ENCODE peak calls at places on chromosomes 11 and 22, in seven cellular contexts. U, M, H, Y, V, T and O are unnamed samples.

GRCh38 chr22:44583854-44584253 is 85.8 kb upstream of the RTL6 start:
- DNase-seq in Y (no peak), M (no peak), V (no peak), U (no peak), T (no peak), H (no peak), O (no peak)

GRCh38 chr11:78310500-78310909 is 107.1 kb downstream of the GAB2 start:
- DNase-seq in V (no peak), T (no peak), M (no peak), H (no peak), Y (no peak), U (no peak), O (peak)

GRCh38 chr11:128367573-128367972 is 219.8 kb downstream of the ETS1 start:
- DNase-seq in V (no peak), M (no peak), H (no peak), U (no peak), Y (no peak), T (no peak), O (no peak)

GRCh38 chr11:88164806-88165205 is 10.4 kb downstream of the RAB38 start:
- DNase-seq in T (no peak), H (no peak), U (no peak), M (no peak), V (no peak), Y (no peak), O (no peak)

GRCh38 chr22:24427500-24428164 is at the start of gene ADORA2A:
- DNase-seq in V (no peak), U (no peak), Y (no peak), T (peak), H (no peak), M (no peak), O (peak)

GRCh38 chr11:108693852-108694251 is 29.0 kb downstream of the DDX10 start:
- DNase-seq in M (no peak), U (peak), H (peak), Y (no peak), V (no peak), T (no peak), O (no peak)

GRCh38 chr11:13289081-13289480 is 11.5 kb downstream of the BMAL1 start:
- DNase-seq in U (no peak), T (no peak), V (peak), Y (no peak), M (no peak), H (no peak), O (no peak)

GRCh38 chr11:117875397-117876048 is 935 bp downstream of the FXYD6 start:
- DNase-seq in V (peak), Y (no peak), H (no peak), T (no peak), U (no peak), M (no peak), O (no peak)

GRCh38 chr22:46057206-46057605 is 80.2 kb upstream of the WNT7B start:
- DNase-seq in H (no peak), V (no peak), U (no peak), T (no peak), M (no peak), Y (no peak), O (no peak)

GRCh38 chr11:86896486-86896885 is 58.7 kb downstream of the FZD4 start:
- DNase-seq in Y (peak), T (no peak), V (no peak), U (no peak), H (no peak), M (no peak), O (no peak)

GRCh38 chr11:68843052-68843561 is 1.4 kb upstream of the CPT1A start:
- DNase-seq in V (no peak), H (no peak), Y (no peak), M (no peak), U (no peak), T (no peak), O (peak)

GRCh38 chr11:11416917-11417316 is 63.9 kb upstream of the CSNK2A3 start:
- DNase-seq in U (peak), Y (peak), V (no peak), T (no peak), H (peak), M (no peak), O (no peak)

GRCh38 chr22:24060375-24060788 is 49.3 kb downstream of the CABIN1 start:
- DNase-seq in M (no peak), T (no peak), U (peak), Y (peak), H (no peak), V (no peak), O (no peak)

GRCh38 chr22:37510046-37510445 is 9.2 kb downstream of the CARD10 start:
- DNase-seq in H (no peak), T (no peak), U (no peak), Y (no peak), V (no peak), M (no peak), O (no peak)

GRCh38 chr11:116543099-116543498 is 229.7 kb downstream of the BUD13 start:
- DNase-seq in U (no peak), M (no peak), Y (no peak), V (no peak), H (no peak), T (no peak), O (no peak)

GRCh38 chr11:103946793-103947565 is 89.5 kb upstream of the DDI1 start:
- DNase-seq in V (no peak), M (no peak), T (no peak), Y (no peak), H (no peak), U (no peak), O (no peak)

GRCh38 chr11:77211040-77211451 is 83.0 kb downstream of the MYO7A start:
- DNase-seq in U (no peak), T (no peak), M (no peak), H (no peak), Y (no peak), V (no peak), O (no peak)

GRCh38 chr11:119172513-119172912 is 4.0 kb downstream of the NLRX1 start:
- DNase-seq in U (no peak), Y (no peak), H (no peak), V (no peak), T (no peak), M (no peak), O (no peak)

GRCh38 chr11:46247664-46248063 is 29.8 kb upstream of the CREB3L1 start:
- DNase-seq in H (peak), U (peak), Y (no peak), T (no peak), M (no peak), V (peak), O (peak)
- TF ChIP-seq CTCF in H (peak), U (peak), Y (no peak), T (peak), M (peak), V (peak), O (peak)

DNA sequence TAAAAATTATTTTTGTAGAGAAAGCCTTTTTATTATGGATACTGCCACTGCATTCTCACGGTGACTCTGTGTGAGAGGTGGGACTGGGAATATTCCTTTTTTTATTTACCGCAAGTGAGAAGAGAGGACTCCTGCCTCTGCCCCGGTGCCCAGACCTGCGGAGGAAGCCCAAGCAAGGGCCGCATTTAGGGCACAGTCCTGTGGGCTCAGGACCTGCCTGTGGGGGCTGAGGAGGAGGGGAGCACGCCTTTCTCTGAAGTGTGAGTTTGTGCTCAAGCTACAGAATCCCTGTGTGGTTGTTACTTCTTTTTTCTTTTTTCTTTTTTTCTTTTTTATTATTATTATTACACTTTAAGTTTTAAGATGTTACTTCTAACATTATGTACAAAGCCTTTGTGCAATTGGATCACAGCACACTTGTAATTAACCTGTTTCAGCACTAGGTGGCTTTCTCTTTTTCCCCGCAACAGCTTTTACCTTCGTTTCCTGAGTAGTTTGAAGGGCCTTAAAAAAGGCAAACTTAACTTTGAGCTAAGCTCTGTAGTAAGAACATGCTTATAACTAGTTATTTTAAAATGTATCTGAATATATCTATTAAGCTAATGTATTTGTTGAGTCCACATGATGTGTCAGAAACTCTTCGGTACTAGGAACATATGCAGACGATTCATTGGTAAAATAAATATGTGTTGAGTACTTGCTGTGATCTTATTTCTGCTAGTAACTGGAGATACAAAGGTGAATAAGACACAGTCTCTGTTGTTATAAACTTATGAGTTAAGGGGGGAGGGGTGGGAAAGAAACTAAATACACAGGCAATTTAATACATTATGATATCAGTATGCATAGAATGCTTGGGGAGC is 18.3 kb downstream of the AMOTL1 start:
- DNase-seq in U (no peak), T (no peak), V (peak), H (no peak), Y (no peak), M (no peak), O (peak)
- TF ChIP-seq CTCF in U (peak), T (peak), V (peak), H (peak), Y (peak), M (peak), O (peak)

DNA sequence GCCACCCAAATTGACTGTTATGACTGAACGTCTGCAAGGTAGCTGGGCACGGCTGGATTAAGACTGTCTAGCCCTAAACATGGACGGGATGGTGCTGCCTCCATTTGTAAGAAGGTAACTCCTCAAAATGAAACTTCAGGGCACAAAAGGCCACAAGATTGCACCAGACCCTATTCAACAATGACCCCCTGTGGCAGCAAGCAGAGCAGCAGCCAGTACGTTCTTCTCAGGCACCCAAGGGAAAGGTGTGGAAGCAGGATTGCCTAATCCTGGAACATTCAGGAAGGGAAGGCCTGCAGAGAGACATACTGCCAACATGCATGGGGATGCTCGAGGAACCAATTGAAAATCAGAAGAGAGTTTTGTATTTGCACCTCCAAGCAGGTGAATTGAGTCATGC is 4.5 kb upstream of the TBX10 start:
- DNase-seq in T (no peak), U (peak), H (peak), Y (no peak), M (no peak), V (no peak), O (no peak)
- TF ChIP-seq CTCF in T (no peak), U (peak), H (peak), Y (no peak), M (peak), V (peak), O (peak)

GRCh38 chr11:56783448-56784041 is 35.0 kb upstream of the OR9G4 start:
- DNase-seq in T (no peak), V (peak), U (peak), M (peak), H (peak), Y (peak), O (peak)
- TF ChIP-seq CTCF in T (peak), V (peak), U (peak), M (peak), H (peak), Y (peak), O (peak)

GRCh38 chr22:20102203-20102780 is 13.6 kb upstream of the RANBP1 start:
- DNase-seq in Y (no peak), H (no peak), V (no peak), T (no peak), U (no peak), M (no peak), O (no peak)
- TF ChIP-seq CTCF in Y (no peak), H (no peak), V (no peak), T (no peak), U (no peak), M (no peak), O (no peak)

GRCh38 chr22:22201185-22201924 is 43.2 kb upstream of the VPREB1 start:
- DNase-seq in H (peak), M (no peak), T (peak), U (no peak), V (peak), Y (no peak), O (peak)
- TF ChIP-seq CTCF in H (peak), M (peak), T (no peak), U (peak), V (peak), Y (peak), O (peak)

GRCh38 chr11:134385774-134386565 is 26.1 kb downstream of the B3GAT1 start:
- DNase-seq in T (no peak), U (peak), M (no peak), Y (no peak), H (no peak), V (no peak), O (no peak)
- TF ChIP-seq CTCF in T (no peak), U (no peak), M (no peak), Y (no peak), H (no peak), V (no peak), O (no peak)

GRCh38 chr11:111605681-111606080 is 3.4 kb downstream of the SIK2 start:
- DNase-seq in U (no peak), V (no peak), H (no peak), M (no peak), Y (no peak), T (no peak), O (no peak)

GRCh38 chr11:111603633-111604130 is 1.4 kb downstream of the SIK2 start:
- DNase-seq in H (no peak), T (no peak), M (no peak), V (no peak), U (peak), Y (no peak), O (no peak)

GRCh38 chr11:111601979-111602864 is at the start of gene SIK2:
- DNase-seq in H (peak), U (peak), M (peak), V (peak), T (peak), Y (peak), O (peak)

GRCh38 chr11:111602865-111603632 is 800 bp downstream of the SIK2 start:
- DNase-seq in Y (no peak), T (no peak), V (peak), H (peak), M (peak), U (peak), O (peak)

GRCh38 chr11:111604392-111605009 is 2.3 kb downstream of the SIK2 start:
- DNase-seq in H (peak), Y (no peak), M (no peak), U (peak), T (no peak), V (peak), O (peak)
- TF ChIP-seq CTCF in H (peak), Y (peak), M (peak), U (peak), T (peak), V (peak), O (peak)

GRCh38 chr11:17561111-17561415 is 14.0 kb downstream of the OTOG start:
- DNase-seq in U (no peak), H (no peak), Y (no peak), T (no peak), M (no peak), V (no peak), O (no peak)

GRCh38 chr11:17561466-17562001 is 14.5 kb downstream of the OTOG start:
- DNase-seq in U (no peak), H (no peak), Y (no peak), T (no peak), M (no peak), V (no peak), O (no peak)

GRCh38 chr11:17563961-17564686 is 17.1 kb downstream of the OTOG start:
- DNase-seq in V (no peak), Y (no peak), U (no peak), M (no peak), H (no peak), T (no peak), O (no peak)

GRCh38 chr11:17564687-17565042 is 17.6 kb downstream of the OTOG start:
- DNase-seq in V (no peak), U (no peak), Y (no peak), T (no peak), H (no peak), M (no peak), O (no peak)

GRCh38 chr11:17563248-17563647 is 16.2 kb downstream of the OTOG start:
- DNase-seq in M (no peak), T (no peak), U (peak), Y (no peak), H (peak), V (no peak), O (no peak)
- TF ChIP-seq CTCF in M (no peak), T (no peak), U (no peak), Y (no peak), H (no peak), V (no peak), O (no peak)

DNA sequence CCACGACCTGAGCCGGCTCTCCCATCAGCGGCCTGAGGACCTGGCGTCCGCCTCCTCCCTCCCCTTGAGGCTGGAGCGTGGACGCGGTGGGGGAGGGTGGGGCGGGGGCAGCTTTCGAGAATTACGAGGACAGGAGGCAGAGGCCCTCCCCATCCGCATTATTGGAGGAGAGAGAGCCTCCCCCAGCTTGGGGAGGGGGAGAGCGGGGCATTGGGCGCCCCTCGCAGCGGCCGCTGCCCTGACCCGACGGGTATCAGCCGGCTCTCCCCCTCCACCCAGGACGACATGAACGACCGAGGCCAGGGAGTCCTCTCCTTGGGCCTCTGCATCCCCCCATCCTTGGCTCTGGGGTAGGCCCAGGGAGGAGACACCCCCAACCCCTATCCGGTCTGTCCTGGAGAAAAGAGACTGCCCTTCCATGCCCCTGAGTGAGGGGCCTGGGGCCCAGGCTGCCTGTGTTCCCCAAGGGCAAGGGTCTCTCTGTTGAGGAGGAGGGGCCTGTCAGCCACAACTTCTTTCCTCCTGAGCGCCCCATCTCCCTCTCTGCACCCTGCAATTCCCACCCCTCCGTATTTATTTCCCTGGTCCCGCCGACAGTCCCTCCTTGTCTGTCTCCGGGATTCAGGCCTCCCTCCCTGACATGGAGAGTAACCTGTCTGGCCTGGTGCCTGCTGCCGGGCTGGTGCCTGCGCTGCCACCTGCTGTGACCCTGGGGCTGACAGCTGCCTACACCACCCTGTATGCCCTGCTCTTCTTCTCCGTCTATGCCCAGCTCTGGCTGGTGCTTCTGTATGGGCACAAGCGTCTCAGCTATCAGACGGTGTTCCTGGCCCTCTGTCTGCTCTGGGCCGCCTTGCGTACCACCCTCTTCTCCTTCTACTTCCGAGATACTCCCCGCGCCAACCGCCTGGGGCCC is 495 bp downstream of the GPR137 start:
- DNase-seq in M (no peak), H (no peak), T (no peak), Y (no peak), V (no peak), U (no peak), O (no peak)
- TF ChIP-seq CTCF in M (no peak), H (no peak), T (no peak), Y (no peak), V (no peak), U (peak), O (peak)